ENCODE peak calls at places on chromosomes 6 and 20, in five cellular contexts. K is Ammon's horn, H is GM23338, O is activated B cell treated with CpG ODN at 0.5 μM for 24 hours, D is ecto neural progenitor cell. V is an unnamed sample.

GRCh38 chr6:109486068-109486467 is 3.0 kb upstream of the ZBTB24 start:
- DNase-seq in K (no peak), H (no peak), O (no peak), D (no peak), V (no peak)

GRCh38 chr6:83417880-83418663 is 12.8 kb downstream of the ME1 start:
- DNase-seq in K (peak), H (peak), O (no peak), D (no peak), V (no peak)

GRCh38 chr20:13587370-13587769 is 51.4 kb downstream of the TASP1 start:
- DNase-seq in K (no peak), H (no peak), O (no peak), D (no peak), V (no peak)

GRCh38 chr6:22067127-22067526 is 229.7 kb downstream of the PRL start:
- DNase-seq in K (no peak), H (no peak), O (no peak), D (no peak), V (no peak)

GRCh38 chr6:16205377-16206144 is 32.8 kb upstream of the GMPR start:
- DNase-seq in K (no peak), H (no peak), O (no peak), D (peak), V (no peak)

GRCh38 chr6:108134213-108134973 is 31.4 kb upstream of the NR2E1 start:
- DNase-seq in K (no peak), H (peak), O (no peak), D (no peak), V (no peak)

GRCh38 chr20:6683346-6683977 is 84.0 kb upstream of the BMP2 start:
- DNase-seq in K (no peak), H (no peak), O (no peak), D (no peak), V (no peak)

GRCh38 chr20:9942736-9943135 is 92.1 kb upstream of the ANKEF1 start:
- DNase-seq in K (no peak), H (no peak), O (no peak), D (no peak), V (no peak)

GRCh38 chr20:60049601-60050000 is 91.4 kb downstream of the CDH26 start:
- DNase-seq in K (no peak), H (no peak), O (no peak), D (peak), V (no peak)

GRCh38 chr20:54199721-54200176 is 8.1 kb upstream of the PFDN4 start:
- DNase-seq in K (peak), H (peak), O (peak), D (peak), V (peak)

GRCh38 chr6:105391705-105392104 is 11.2 kb downstream of the PREP start:
- DNase-seq in K (no peak), H (no peak), O (no peak), D (no peak), V (no peak)

GRCh38 chr20:10591956-10592521 is 81.8 kb downstream of the JAG1 start:
- DNase-seq in K (no peak), H (no peak), O (no peak), D (no peak), V (no peak)

GRCh38 chr6:103264020-103264419 is 1595.7 kb downstream of the HACE1 start:
- DNase-seq in K (no peak), H (no peak), O (no peak), D (no peak), V (no peak)

GRCh38 chr6:110549277-110549676 is 72.9 kb upstream of the SLC22A16 start:
- DNase-seq in K (no peak), H (no peak), O (no peak), D (no peak), V (no peak)

GRCh38 chr6:143092768-143093167 is 32.1 kb downstream of the AIG1 start:
- DNase-seq in K (no peak), H (no peak), O (no peak), D (no peak), V (no peak)

GRCh38 chr6:75202676-75203131 is 3.1 kb downstream of the COL12A1 start:
- DNase-seq in K (no peak), H (peak), O (no peak), D (no peak), V (no peak)

GRCh38 chr6:24583463-24584389 is 62.3 kb downstream of the KIAA0319 start:
- DNase-seq in K (peak), H (peak), O (peak), D (peak), V (peak)

GRCh38 chr6:2186516-2186915 is 58.9 kb downstream of the GMDS start:
- DNase-seq in K (no peak), H (no peak), O (no peak), D (no peak), V (no peak)

GRCh38 chr6:136963259-136963658 is 41.2 kb downstream of the SLC35D3 start:
- DNase-seq in K (no peak), H (no peak), O (no peak), D (no peak), V (no peak)

GRCh38 chr6:82704048-82704447 is 340.4 kb downstream of the TPBG start:
- DNase-seq in K (no peak), H (no peak), O (no peak), D (no peak), V (no peak)

GRCh38 chr6:101876431-101876830 is 482.9 kb downstream of the GRIK2 start:
- DNase-seq in K (no peak), H (no peak), O (no peak), D (no peak), V (no peak)

GRCh38 chr6:33433001-33433559 is 13.2 kb downstream of the SYNGAP1 start:
- DNase-seq in K (no peak), H (peak), O (no peak), D (no peak), V (no peak)

GRCh38 chr6:18216411-18216810 is 47.9 kb downstream of the DEK start:
- DNase-seq in K (no peak), H (no peak), O (no peak), D (no peak), V (no peak)

GRCh38 chr6:116476021-116476678 is 15.0 kb downstream of the CALHM6 start:
- DNase-seq in K (no peak), H (no peak), O (no peak), D (no peak), V (no peak)

GRCh38 chr6:79946773-79947190 is 571 bp downstream of the ELOVL4 start:
- DNase-seq in K (peak), H (peak), O (peak), D (peak), V (peak)

GRCh38 chr20:43895235-43895634 is 19.4 kb upstream of the TOX2 start:
- DNase-seq in K (no peak), H (no peak), O (no peak), D (no peak), V (no peak)

GRCh38 chr6:36911946-36912555 is 26.3 kb downstream of the C6orf89 start:
- DNase-seq in K (peak), H (no peak), O (no peak), D (no peak), V (no peak)

GRCh38 chr6:151059612-151060095 is 180.1 kb upstream of the AKAP12 start:
- DNase-seq in K (no peak), H (no peak), O (no peak), D (peak), V (no peak)

V was measured in left lung.